ENCODE peak calls at places on chromosome 16, in six cellular contexts. J is HCT116, S is esophagus muscularis mucosa, D is spleen, X is transverse colon, N is GM12878. F is an unnamed sample.

GRCh38 chr16:88962478-88963152 is 14.4 kb downstream of the CBFA2T3 start:
- DNase-seq in D (peak), N (no peak), S (no peak), X (no peak), J (no peak), F (no peak)

GRCh38 chr16:50309156-50309526 is 42.8 kb downstream of the ADCY7 start:
- DNase-seq in D (no peak), N (no peak), J (no peak), S (no peak), X (no peak), F (no peak)

GRCh38 chr16:3961449-3961849 is 80.9 kb upstream of the CREBBP start:
- DNase-seq in J (no peak), D (no peak), N (no peak), X (no peak), S (no peak), F (no peak)

GRCh38 chr16:82629441-82630027 is 2.8 kb downstream of the CDH13 start:
- DNase-seq in S (no peak), J (no peak), N (no peak), X (no peak), D (no peak), F (no peak)

GRCh38 chr16:68539704-68540370 is 746 bp downstream of the ZFP90 start:
- DNase-seq in X (no peak), S (no peak), D (no peak), J (no peak), N (no peak), F (no peak)

GRCh38 chr16:3879258-3879886 is 1.1 kb downstream of the CREBBP start:
- DNase-seq in J (no peak), X (peak), S (no peak), N (no peak), D (peak), F (no peak)

GRCh38 chr16:6663668-6664067 is 669.0 kb upstream of the RBFOX1 start:
- DNase-seq in S (no peak), N (no peak), D (no peak), J (no peak), X (no peak), F (no peak)

GRCh38 chr16:81600275-81600674 is 155.7 kb downstream of the CMIP start:
- DNase-seq in D (no peak), S (no peak), J (no peak), X (no peak), N (no peak), F (no peak)

GRCh38 chr16:23578096-23578830 is 17.9 kb downstream of the NDUFAB1 start:
- DNase-seq in N (no peak), S (no peak), J (no peak), D (no peak), X (no peak), F (no peak)

GRCh38 chr16:3812469-3813172 is 67.9 kb downstream of the CREBBP start:
- DNase-seq in J (no peak), D (no peak), X (no peak), S (no peak), N (no peak), F (no peak)

GRCh38 chr16:17377360-17378324 is 93.1 kb downstream of the XYLT1 start:
- DNase-seq in N (peak), D (no peak), S (no peak), X (no peak), J (no peak), F (peak)

GRCh38 chr16:84454611-84455010 is 49.8 kb downstream of the MEAK7 start:
- DNase-seq in J (no peak), D (peak), N (no peak), X (no peak), S (no peak), F (no peak)

GRCh38 chr16:47905771-47906170 is 250.0 kb downstream of the ABCC12 start:
- DNase-seq in N (no peak), J (no peak), S (no peak), X (no peak), D (no peak), F (no peak)

GRCh38 chr16:55283776-55284717 is 40.0 kb upstream of the IRX6 start:
- DNase-seq in S (no peak), J (no peak), N (no peak), X (no peak), D (no peak), F (no peak)

GRCh38 chr16:73125860-73126259 is 77.9 kb upstream of the ZFHX3 start:
- DNase-seq in S (no peak), J (no peak), N (no peak), X (no peak), D (no peak), F (no peak)

GRCh38 chr16:62041401-62041800 is 5.2 kb upstream of the CDH8 start:
- DNase-seq in N (no peak), X (no peak), S (no peak), J (no peak), D (no peak), F (no peak)

GRCh38 chr16:20969386-20969785 is 68.8 kb downstream of the LYRM1 start:
- DNase-seq in S (no peak), J (no peak), D (no peak), X (no peak), N (no peak), F (no peak)

GRCh38 chr16:1545044-1545736 is 11.7 kb downstream of the TMEM204 start:
- DNase-seq in S (no peak), D (no peak), J (no peak), N (no peak), X (no peak), F (no peak)

GRCh38 chr16:85923153-85924021 is 24.4 kb downstream of the IRF8 start:
- DNase-seq in X (no peak), J (no peak), N (no peak), S (no peak), D (no peak), F (no peak)

GRCh38 chr16:48133455-48134226 is 22.2 kb downstream of the ABCC12 start:
- DNase-seq in S (no peak), N (no peak), J (no peak), X (no peak), D (no peak), F (no peak)

GRCh38 chr16:84514874-84515835 is 10.7 kb upstream of the MEAK7 start:
- DNase-seq in J (no peak), D (peak), X (peak), S (no peak), N (peak), F (peak)

GRCh38 chr16:22123759-22124490 is 31.6 kb downstream of the VWA3A start:
- DNase-seq in N (no peak), J (no peak), X (no peak), D (no peak), S (no peak), F (no peak)

GRCh38 chr16:46789499-46790414 is 41.2 kb downstream of the C16orf87 start:
- DNase-seq in S (no peak), D (peak), J (no peak), X (peak), N (peak), F (peak)

GRCh38 chr16:16062023-16062932 is 112.9 kb downstream of the ABCC1 start:
- DNase-seq in S (peak), N (no peak), D (no peak), J (no peak), X (peak), F (no peak)

GRCh38 chr16:85359147-85359822 is 247.0 kb upstream of the CIBAR2 start:
- DNase-seq in D (no peak), S (no peak), N (no peak), J (no peak), X (no peak), F (no peak)

GRCh38 chr16:48913384-48913783 is 303.4 kb upstream of the N4BP1 start:
- DNase-seq in J (no peak), S (no peak), D (no peak), X (no peak), N (no peak), F (no peak)

GRCh38 chr16:51880776-51881175 is 666.2 kb downstream of the TOX3 start:
- DNase-seq in S (no peak), D (no peak), N (no peak), J (no peak), X (no peak), F (no peak)

GRCh38 chr16:88276591-88276990 is 106.2 kb upstream of the ZNF469 start:
- DNase-seq in X (no peak), J (no peak), N (no peak), D (peak), S (no peak), F (no peak)

GRCh38 chr16:80543162-80543561 is 2.4 kb downstream of the DYNLRB2 start:
- DNase-seq in X (no peak), S (no peak), D (no peak), N (no peak), J (no peak), F (no peak)

GRCh38 chr16:46914556-46915201 is 30.5 kb downstream of the GPT2 start:
- DNase-seq in N (no peak), X (no peak), D (no peak), S (no peak), J (no peak), F (no peak)

GRCh38 chr16:21277927-21278706 is at the start of gene CRYM:
- DNase-seq in N (no peak), X (peak), D (peak), S (peak), J (no peak), F (peak)

DNA sequence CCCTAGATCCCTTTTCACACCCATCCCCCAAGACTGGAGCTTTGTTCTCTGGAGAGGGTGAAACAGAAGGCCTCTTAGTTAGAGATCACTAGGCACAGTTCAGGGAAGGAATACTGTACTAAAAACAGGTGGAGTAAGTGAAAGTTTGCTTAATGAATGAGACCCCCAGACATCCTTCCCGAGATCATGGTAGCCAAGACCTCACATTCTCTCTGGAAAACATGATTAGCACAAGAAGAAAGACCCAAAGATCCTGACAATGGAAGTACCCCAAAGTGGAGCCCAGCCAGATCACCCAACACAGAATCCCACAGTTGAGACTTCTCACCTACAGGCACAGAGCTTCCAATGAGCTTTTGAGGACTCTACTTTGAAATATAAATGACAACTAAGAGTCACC is 3.4 kb upstream of the CMTM4 start:
- DNase-seq in S (no peak), N (no peak), D (no peak), X (no peak), J (no peak), F (no peak)
- TF ChIP-seq POLR2AphosphoS5 in S (no peak), N (no peak), D (no peak), X (no peak), J (no peak), F (no peak)

GRCh38 chr16:27522173-27522707 is 27.5 kb downstream of the GTF3C1 start:
- DNase-seq in D (no peak), X (no peak), N (no peak), S (no peak), J (no peak), F (no peak)

GRCh38 chr16:27526169-27526568 is 23.5 kb downstream of the GTF3C1 start:
- DNase-seq in J (no peak), D (peak), X (no peak), N (no peak), S (no peak), F (no peak)

GRCh38 chr16:27516360-27516759 is 33.4 kb downstream of the GTF3C1 start:
- DNase-seq in J (no peak), S (no peak), N (no peak), X (no peak), D (no peak), F (no peak)

GRCh38 chr16:27518226-27518625 is 31.5 kb downstream of the GTF3C1 start:
- DNase-seq in S (no peak), J (no peak), N (no peak), X (no peak), D (no peak), F (no peak)

DNA sequence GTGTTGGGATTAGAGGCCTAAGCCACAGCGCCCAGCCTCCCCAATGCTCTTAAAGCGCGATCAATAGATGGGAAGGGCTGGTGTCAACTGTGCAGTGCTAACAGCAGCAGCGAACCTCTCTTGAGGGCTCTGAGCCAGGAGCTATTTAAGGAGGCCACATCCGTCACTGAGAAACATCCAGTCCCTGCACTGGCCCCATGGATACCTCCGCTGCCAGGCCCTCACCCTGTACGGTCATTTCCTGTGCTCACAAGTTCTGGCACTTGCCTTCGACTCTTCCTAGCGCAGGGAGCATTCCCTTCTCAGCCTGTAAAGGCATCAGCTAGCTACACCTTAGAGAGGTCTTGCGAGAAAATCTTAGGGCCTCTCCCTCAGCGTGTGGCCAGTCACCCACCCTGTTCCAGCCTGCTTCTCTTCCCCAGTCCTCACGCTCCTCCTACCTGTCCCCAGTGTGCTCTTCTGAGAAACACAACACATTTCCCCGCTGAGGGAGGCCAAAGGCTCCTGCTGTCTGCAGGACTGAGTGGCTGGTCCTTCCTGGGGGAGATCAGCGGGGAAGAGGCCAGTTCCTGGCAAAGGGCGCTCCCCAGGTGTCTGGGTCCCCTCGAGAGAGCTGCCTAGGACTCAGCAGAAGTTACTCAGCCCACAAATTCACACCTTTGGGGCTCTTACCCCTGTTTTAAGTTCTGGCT is 28.6 kb downstream of the GTF3C1 start:
- DNase-seq in D (peak), N (no peak), S (no peak), J (no peak), X (no peak), F (no peak)
- TF ChIP-seq POLR2A in D (no peak), N (no peak), S (peak), J (no peak), X (no peak), F (no peak)

GRCh38 chr16:29807426-29808218 is 1.3 kb downstream of the MAZ start:
- DNase-seq in D (peak), N (no peak), X (peak), J (peak), S (peak), F (peak)

GRCh38 chr16:29809850-29810698 is 1.9 kb upstream of the PRRT2 start:
- DNase-seq in N (no peak), X (no peak), S (no peak), J (no peak), D (peak), F (no peak)

GRCh38 chr16:29806641-29807425 is 504 bp downstream of the MAZ start:
- DNase-seq in N (no peak), D (peak), J (no peak), X (peak), S (no peak), F (no peak)

GRCh38 chr16:29809031-29809747 is 2.8 kb upstream of the PRRT2 start:
- DNase-seq in J (no peak), X (no peak), N (no peak), D (peak), S (no peak), F (no peak)

GRCh38 chr16:29808219-29808900 is 2.0 kb downstream of the MAZ start:
- DNase-seq in D (peak), S (no peak), J (no peak), X (no peak), N (no peak), F (no peak)
- TF ChIP-seq POLR2AphosphoS5 in D (no peak), S (no peak), J (peak), X (no peak), N (no peak), F (no peak)

GRCh38 chr16:11349599-11350276 is 4.5 kb downstream of the RMI2 start:
- DNase-seq in N (no peak), D (no peak), S (no peak), X (peak), J (no peak), F (no peak)
- TF ChIP-seq POLR2A in N (no peak), D (no peak), S (no peak), X (no peak), J (no peak), F (no peak)

GRCh38 chr16:30736995-30737793 is 11.0 kb upstream of the PHKG2 start:
- DNase-seq in X (no peak), J (no peak), N (no peak), S (no peak), D (peak), F (no peak)
- TF ChIP-seq POLR2AphosphoS5 in X (no peak), J (no peak), N (no peak), S (no peak), D (no peak), F (no peak)

F was measured in GM12891.